ENCODE peak calls at places on chromosomes 16 and 17, in eight cellular contexts. G, D, E, T, R, W, Q and Z are unnamed samples. For H3K36me3, the result is how much of the 10 kb centered on the place peaks cover.

GRCh38 chr17:4004517-4005295 is 40.5 kb upstream of the ATP2A3 start:
- DNase-seq in G (peak), T (no peak), R (peak), E (peak), Q (no peak), D (peak), W (peak), Z (peak)

GRCh38 chr17:64781013-64781392 is 118.9 kb upstream of the SMURF2 start:
- DNase-seq in D (no peak), W (no peak), E (no peak), R (peak), Q (no peak), T (no peak), G (no peak), Z (no peak)

GRCh38 chr16:72728516-72728915 is 319.4 kb downstream of the ZFHX3 start:
- DNase-seq in D (no peak), T (no peak), R (peak), G (no peak), W (no peak), E (no peak), Q (no peak), Z (no peak)

GRCh38 chr17:76538941-76539340 is 903 bp upstream of the PRCD start:
- DNase-seq in T (no peak), G (no peak), E (no peak), Q (no peak), W (no peak), D (no peak), R (no peak), Z (no peak)

GRCh38 chr16:1734123-1734522 is 28.1 kb downstream of the MAPK8IP3 start:
- DNase-seq in W (no peak), G (no peak), E (no peak), R (no peak), T (no peak), D (no peak), Q (no peak), Z (no peak)

GRCh38 chr17:8126306-8127066 is 2.6 kb upstream of the HES7 start:
- DNase-seq in Q (no peak), D (peak), E (peak), R (peak), W (peak), T (peak), G (peak), Z (no peak)

GRCh38 chr17:58575511-58575910 is 61.1 kb upstream of the MTMR4 start:
- DNase-seq in T (peak), E (no peak), D (no peak), Q (no peak), G (no peak), R (no peak), W (no peak), Z (no peak)

GRCh38 chr16:8850279-8850885 is 18.4 kb downstream of the CARHSP1 start:
- DNase-seq in G (no peak), R (peak), D (no peak), E (peak), W (no peak), T (peak), Q (no peak), Z (no peak)

GRCh38 chr17:28524476-28525415 is 18.6 kb downstream of the FOXN1 start:
- DNase-seq in T (peak), W (peak), G (no peak), R (peak), Q (no peak), D (no peak), E (no peak), Z (no peak)

GRCh38 chr16:80968386-80969113 is 38.1 kb downstream of the CMC2 start:
- DNase-seq in W (no peak), T (peak), R (no peak), E (no peak), Q (no peak), D (no peak), G (no peak), Z (no peak)

GRCh38 chr17:1644493-1645206 is 882 bp downstream of the SCARF1 start:
- DNase-seq in T (peak), W (no peak), Q (no peak), R (peak), E (no peak), G (no peak), D (no peak), Z (no peak)

GRCh38 chr17:11922634-11923033 is 74.6 kb downstream of the ZNF18 start:
- DNase-seq in E (no peak), R (no peak), T (no peak), G (no peak), D (no peak), Q (no peak), W (no peak), Z (no peak)

GRCh38 chr17:1626333-1626732 is 2.3 kb downstream of the SLC43A2 start:
- DNase-seq in G (no peak), T (no peak), R (no peak), E (peak), D (no peak), Q (no peak), W (no peak), Z (no peak)

GRCh38 chr17:9410285-9410684 is 165.3 kb downstream of the STX8 start:
- DNase-seq in G (no peak), W (no peak), Q (no peak), R (no peak), E (no peak), D (no peak), T (no peak), Z (no peak)

GRCh38 chr16:26911436-26911835 is 155.3 kb upstream of the C16orf82 start:
- DNase-seq in R (no peak), E (no peak), D (no peak), G (no peak), Q (no peak), W (no peak), T (no peak), Z (no peak)

GRCh38 chr17:19448341-19449268 is 37.6 kb downstream of the RNF112 start:
- DNase-seq in T (peak), W (no peak), Q (no peak), E (no peak), G (no peak), D (no peak), R (no peak), Z (no peak)

GRCh38 chr16:25192096-25192495 is 24.7 kb upstream of the AQP8 start:
- DNase-seq in R (no peak), E (no peak), G (no peak), T (peak), Q (no peak), D (no peak), W (no peak), Z (no peak)

GRCh38 chr16:11612110-11612981 is 25.6 kb upstream of the LITAF start:
- DNase-seq in D (no peak), Q (no peak), T (no peak), E (no peak), R (peak), W (peak), G (peak), Z (no peak)

GRCh38 chr17:28394717-28395116 is 11.3 kb downstream of the SLC46A1 start:
- DNase-seq in Q (no peak), G (no peak), T (peak), D (no peak), R (no peak), E (no peak), W (no peak), Z (no peak)

GRCh38 chr16:1459967-1460366 is 14.9 kb downstream of the CLCN7 start:
- DNase-seq in E (no peak), G (no peak), D (no peak), T (no peak), Q (no peak), R (no peak), W (no peak), Z (no peak)

GRCh38 chr16:11047057-11047456 is 102.7 kb downstream of the CLEC16A start:
- DNase-seq in T (peak), R (no peak), E (no peak), G (no peak), D (no peak), Q (no peak), W (no peak), Z (no peak)

GRCh38 chr16:81608515-81609209 is 164.1 kb downstream of the CMIP start:
- DNase-seq in G (no peak), T (peak), D (no peak), R (no peak), W (no peak), E (no peak), Q (no peak), Z (no peak)

GRCh38 chr17:6048486-6048885 is 21.7 kb upstream of the WSCD1 start:
- DNase-seq in R (no peak), W (no peak), E (no peak), G (no peak), Q (no peak), T (no peak), D (no peak), Z (no peak)

GRCh38 chr17:82932146-82933005 is 92.6 kb upstream of the ZNF750 start:
- DNase-seq in R (peak), G (no peak), W (no peak), T (peak), Q (no peak), E (no peak), D (no peak), Z (no peak)

GRCh38 chr17:70047619-70048018 is 27.4 kb upstream of the KCNJ16 start:
- DNase-seq in E (no peak), R (no peak), G (no peak), T (no peak), Q (no peak), D (no peak), W (no peak), Z (no peak)

GRCh38 chr17:29059281-29059680 is 16.3 kb downstream of the PIPOX start:
- DNase-seq in T (peak), Q (no peak), R (no peak), G (no peak), D (no peak), E (no peak), W (no peak), Z (no peak)

GRCh38 chr17:75224983-75225382 is 19.5 kb downstream of the NUP85 start:
- DNase-seq in W (no peak), D (no peak), Q (no peak), G (no peak), R (no peak), T (no peak), E (no peak), Z (no peak)

GRCh38 chr17:9865585-9865984 is 39.5 kb downstream of the RCVRN start:
- DNase-seq in W (no peak), R (no peak), Q (no peak), D (no peak), G (no peak), E (no peak), T (no peak), Z (no peak)

GRCh38 chr16:50450957-50451356 is 82.2 kb upstream of the BRD7 start:
- DNase-seq in D (no peak), T (no peak), W (no peak), G (no peak), Q (no peak), R (no peak), E (no peak), Z (no peak)

DNA sequence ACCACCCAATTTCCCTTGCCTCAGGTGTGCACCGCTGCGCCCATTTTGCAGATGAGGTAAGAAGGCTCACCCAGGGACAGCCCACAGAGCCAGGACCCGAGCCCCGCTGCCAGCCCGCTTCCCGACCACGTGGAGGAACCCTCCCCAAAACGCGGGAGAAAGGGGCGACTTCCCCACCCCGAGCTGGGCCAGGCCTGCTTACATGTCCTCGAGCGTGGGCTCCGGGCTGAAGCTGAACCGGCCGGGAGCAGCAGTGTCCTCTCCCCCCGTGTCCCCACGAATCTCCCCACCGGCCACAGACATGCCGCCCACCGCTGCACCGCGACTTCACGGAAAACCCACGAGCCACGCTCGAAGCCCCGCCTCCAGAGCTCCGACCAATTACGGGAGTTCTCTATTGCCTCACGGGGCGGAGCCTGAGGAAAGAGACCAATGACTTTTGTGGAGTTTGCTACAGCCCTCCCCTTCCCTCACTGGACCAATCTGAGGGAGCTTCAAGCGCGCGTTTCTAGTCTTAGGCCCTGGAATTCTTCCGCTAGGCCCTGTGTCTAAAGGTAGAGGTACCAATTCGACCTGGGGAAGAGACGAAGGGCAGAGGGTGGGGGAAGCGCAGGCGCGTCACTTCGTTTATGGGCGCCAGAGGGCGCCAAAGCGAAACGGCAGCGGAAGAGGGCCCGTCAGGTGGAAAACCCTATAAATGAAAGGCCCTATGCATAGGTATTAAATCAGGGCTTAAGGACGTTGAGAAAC is at the start of gene DCTPP1:
- DNase-seq in R (peak), Q (peak), W (peak), D (peak), E (peak), G (peak), T (peak), Z (peak)
- H3K27ac ChIP-seq in R (peak), Q (peak), W (peak), D (peak), E (peak), G (peak), T (no peak), Z (peak)

GRCh38 chr16:47016700-47017133 is 43.2 kb upstream of the DNAJA2 start:
- DNase-seq in G (no peak), R (no peak), D (no peak), W (no peak), T (no peak), Q (no peak), E (no peak), Z (no peak)
- H3K4me3 ChIP-seq in G (no peak), R (no peak), D (no peak), W (no peak), T (no peak), Q (no peak), E (no peak), Z (no peak)

DNA sequence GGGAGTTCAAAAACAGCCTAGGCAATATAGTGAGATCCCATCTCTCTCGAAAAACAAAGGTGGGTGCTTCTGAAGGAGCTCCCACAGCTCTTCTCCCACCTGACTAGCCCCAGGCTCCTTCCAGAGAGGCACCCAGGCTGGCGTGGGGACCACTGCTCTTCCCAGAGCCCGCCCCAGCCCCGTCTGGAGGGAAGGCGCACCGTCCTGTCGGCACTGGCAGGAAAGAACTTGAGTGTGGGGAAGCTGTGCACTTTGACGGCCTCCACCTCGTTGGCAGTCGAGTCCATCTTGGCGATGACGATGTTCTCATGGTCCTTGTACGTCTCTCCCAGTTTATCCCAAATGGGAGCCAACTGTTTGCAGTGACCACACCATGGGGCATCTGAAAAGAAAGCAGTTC is 10.5 kb upstream of the PPP1R27 start:
- DNase-seq in E (no peak), W (no peak), G (no peak), D (no peak), Q (no peak), T (no peak), R (no peak), Z (no peak)
- H3K36me3 ChIP-seq in E (half or more), W (under half), G (under half), D (under half), Q (under half), T (half or more), R (half or more), Z (under half)

DNA sequence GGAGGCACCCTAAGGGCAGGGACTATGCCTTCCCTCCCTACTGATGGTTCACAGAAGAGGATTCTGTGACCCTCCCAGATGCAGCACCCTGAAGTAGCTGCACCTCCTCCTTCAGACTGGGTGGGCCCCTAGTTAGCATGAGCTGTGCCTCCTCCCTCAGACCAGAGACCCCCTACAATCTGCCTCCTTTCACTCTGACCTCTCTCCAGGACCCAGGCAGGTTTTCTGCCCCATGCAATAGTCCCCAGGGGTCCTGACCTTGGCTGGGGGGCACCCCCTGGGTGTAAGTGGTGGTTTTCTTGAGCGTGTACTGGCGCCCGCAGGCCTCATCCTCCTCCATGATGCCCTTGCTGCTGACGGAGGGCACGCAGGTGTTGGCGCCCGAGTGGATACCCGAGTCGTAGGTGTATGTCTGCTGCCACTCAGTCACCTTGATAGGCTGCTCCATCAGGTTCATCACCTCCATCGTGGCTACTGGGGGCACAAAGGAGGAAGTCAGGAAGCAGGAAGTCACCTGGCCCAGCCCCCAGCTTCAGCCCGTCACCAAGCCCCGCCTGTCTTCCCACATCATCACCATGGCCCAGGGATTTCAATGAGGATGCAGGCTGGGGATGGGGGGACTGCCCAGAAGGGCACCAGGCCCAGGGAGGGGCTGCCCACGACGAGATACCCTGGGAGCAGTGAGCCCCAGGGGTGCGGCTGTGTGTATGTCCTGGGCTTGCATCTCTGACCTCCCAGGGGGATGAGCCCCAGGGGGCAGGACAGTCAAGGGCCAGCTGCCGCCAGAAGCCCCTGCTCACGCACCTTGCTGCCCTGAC is 14.9 kb downstream of the JUP start:
- DNase-seq in W (no peak), Q (no peak), D (no peak), E (no peak), R (peak), G (no peak), T (no peak), Z (no peak)
- H3K27ac ChIP-seq in W (peak), Q (peak), D (no peak), E (no peak), R (no peak), G (no peak), T (no peak), Z (no peak)